ENCODE peak calls at places on chromosome 21, in five cellular contexts. V is Peyer's patch, Q is upper lobe of left lung, Y is ovary, E is prostate gland. U is an unnamed sample.

GRCh38 chr21:41482321-41482720 is 25.6 kb downstream of the TMPRSS2 start:
- DNase-seq in V (no peak), Q (no peak), Y (no peak), E (no peak), U (no peak)

GRCh38 chr21:37266515-37267221 is 466 bp downstream of the VPS26C start:
- DNase-seq in V (no peak), Q (peak), Y (peak), E (no peak), U (peak)

GRCh38 chr21:42777757-42778344 is 101.5 kb downstream of the WDR4 start:
- DNase-seq in V (peak), Q (no peak), Y (no peak), E (no peak), U (no peak)

GRCh38 chr21:18801468-18801867 is 397.9 kb upstream of the TMPRSS15 start:
- DNase-seq in V (no peak), Q (no peak), Y (no peak), E (no peak), U (no peak)

GRCh38 chr21:43950481-43950880 is 61.6 kb upstream of the TRAPPC10 start:
- DNase-seq in V (no peak), Q (no peak), Y (no peak), E (no peak), U (no peak)

GRCh38 chr21:14383596-14384210 is 757 bp upstream of the HSPA13 start:
- DNase-seq in V (no peak), Q (no peak), Y (no peak), E (no peak), U (no peak)

GRCh38 chr21:42311816-42312625 is 3.2 kb downstream of the TFF3 start:
- DNase-seq in V (peak), Q (no peak), Y (no peak), E (no peak), U (no peak)

GRCh38 chr21:28283652-28284490 is 708.8 kb downstream of the LTN1 start:
- DNase-seq in V (no peak), Q (no peak), Y (no peak), E (no peak), U (no peak)

GRCh38 chr21:29639366-29640232 is 300.2 kb downstream of the GRIK1 start:
- DNase-seq in V (no peak), Q (no peak), Y (no peak), E (no peak), U (no peak)
- TF ChIP-seq POLR2A in V (no peak), Q (no peak), Y (no peak), E (no peak), U (no peak)

DNA sequence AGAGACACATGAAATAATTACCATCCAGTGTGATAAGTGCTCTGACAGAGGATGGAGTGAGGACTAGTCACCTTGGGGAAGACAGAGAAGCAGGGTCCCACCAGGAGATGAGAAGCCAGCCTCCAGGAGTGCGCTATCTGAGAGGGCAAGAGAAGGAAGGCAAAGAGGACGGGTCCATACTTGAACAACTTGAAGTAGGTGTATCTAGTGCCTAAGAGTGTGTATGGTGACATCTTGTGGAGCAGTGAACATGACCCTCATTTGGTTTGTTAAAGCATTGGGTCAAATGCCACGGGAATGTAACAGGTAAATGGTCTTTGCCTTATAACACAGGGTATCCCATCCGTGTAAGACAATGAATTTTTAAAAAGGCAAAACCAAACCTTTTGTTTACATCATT is 39.8 kb downstream of the MRPL39 start:
- DNase-seq in V (no peak), Q (no peak), Y (no peak), E (no peak), U (no peak)
- TF ChIP-seq POLR2A in V (no peak), Q (no peak), Y (no peak), E (no peak), U (no peak)

GRCh38 chr21:39453571-39454179 is 1.9 kb downstream of the SH3BGR start:
- DNase-seq in V (no peak), Q (no peak), Y (no peak), E (no peak), U (no peak)

GRCh38 chr21:39451332-39452206 is at the start of gene SH3BGR:
- DNase-seq in V (no peak), Q (peak), Y (no peak), E (peak), U (peak)

GRCh38 chr21:39452965-39453332 is 1.2 kb downstream of the SH3BGR start:
- DNase-seq in V (no peak), Q (no peak), Y (no peak), E (no peak), U (no peak)

GRCh38 chr21:39454949-39455668 is 3.3 kb downstream of the SH3BGR start:
- DNase-seq in V (no peak), Q (no peak), Y (no peak), E (no peak), U (no peak)

DNA sequence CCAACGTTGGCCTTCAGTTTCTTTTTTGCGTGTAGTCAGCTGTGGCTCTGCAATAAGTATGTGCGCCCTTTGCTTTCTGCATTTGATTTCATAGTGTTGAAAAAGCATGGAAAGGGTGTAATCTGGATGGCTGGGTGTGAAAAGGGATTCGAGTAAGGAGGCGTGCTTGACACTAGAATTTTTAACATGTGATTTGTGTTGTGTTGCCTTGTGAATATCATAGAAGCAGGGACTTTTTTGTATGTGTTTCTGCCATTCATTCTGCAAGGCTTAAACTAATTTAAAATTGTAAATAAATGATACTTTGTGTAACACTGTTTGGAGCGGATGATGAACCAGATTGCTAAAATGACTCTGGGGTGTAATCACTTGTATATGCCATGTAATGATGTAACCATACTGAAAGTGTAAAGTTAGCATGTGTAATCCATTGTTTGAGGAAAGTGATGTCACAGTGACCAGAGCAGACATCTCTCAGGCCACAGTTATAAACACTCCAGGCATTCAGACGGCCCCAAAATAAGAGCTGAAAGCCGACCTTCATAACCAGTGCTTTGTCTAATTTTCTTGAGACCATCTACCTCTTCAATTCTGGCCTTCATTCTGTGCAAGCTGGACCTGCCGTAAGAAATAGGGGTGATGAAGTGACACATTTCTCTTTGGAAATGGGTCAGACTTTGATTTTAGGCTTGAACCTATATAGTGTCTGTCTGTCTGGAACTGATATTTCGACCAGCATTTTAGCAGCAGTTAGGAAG is 616 bp downstream of the SH3BGR start:
- DNase-seq in V (no peak), Q (no peak), Y (no peak), E (no peak), U (no peak)
- TF ChIP-seq POLR2A in V (no peak), Q (no peak), Y (no peak), E (no peak), U (no peak)

GRCh38 chr21:45080232-45080631 is 5.9 kb downstream of the ADARB1 start:
- DNase-seq in V (no peak), Q (no peak), Y (no peak), E (no peak), U (no peak)

GRCh38 chr21:45078877-45079281 is 4.5 kb downstream of the ADARB1 start:
- DNase-seq in V (no peak), Q (peak), Y (no peak), E (no peak), U (no peak)

GRCh38 chr21:45080639-45081414 is 6.4 kb downstream of the ADARB1 start:
- DNase-seq in V (no peak), Q (no peak), Y (no peak), E (no peak), U (no peak)

GRCh38 chr21:45078371-45078770 is 4.0 kb downstream of the ADARB1 start:
- DNase-seq in V (no peak), Q (no peak), Y (no peak), E (no peak), U (no peak)

GRCh38 chr21:45079351-45079750 is 5.0 kb downstream of the ADARB1 start:
- DNase-seq in V (no peak), Q (no peak), Y (no peak), E (no peak), U (no peak)
- TF ChIP-seq POLR2A in V (no peak), Q (no peak), Y (no peak), E (no peak), U (no peak)

GRCh38 chr21:33380483-33380998 is 22.7 kb upstream of the IFNGR2 start:
- DNase-seq in V (peak), Q (peak), Y (peak), E (peak), U (peak)
- TF ChIP-seq POLR2A in V (peak), Q (no peak), Y (no peak), E (peak), U (no peak)

DNA sequence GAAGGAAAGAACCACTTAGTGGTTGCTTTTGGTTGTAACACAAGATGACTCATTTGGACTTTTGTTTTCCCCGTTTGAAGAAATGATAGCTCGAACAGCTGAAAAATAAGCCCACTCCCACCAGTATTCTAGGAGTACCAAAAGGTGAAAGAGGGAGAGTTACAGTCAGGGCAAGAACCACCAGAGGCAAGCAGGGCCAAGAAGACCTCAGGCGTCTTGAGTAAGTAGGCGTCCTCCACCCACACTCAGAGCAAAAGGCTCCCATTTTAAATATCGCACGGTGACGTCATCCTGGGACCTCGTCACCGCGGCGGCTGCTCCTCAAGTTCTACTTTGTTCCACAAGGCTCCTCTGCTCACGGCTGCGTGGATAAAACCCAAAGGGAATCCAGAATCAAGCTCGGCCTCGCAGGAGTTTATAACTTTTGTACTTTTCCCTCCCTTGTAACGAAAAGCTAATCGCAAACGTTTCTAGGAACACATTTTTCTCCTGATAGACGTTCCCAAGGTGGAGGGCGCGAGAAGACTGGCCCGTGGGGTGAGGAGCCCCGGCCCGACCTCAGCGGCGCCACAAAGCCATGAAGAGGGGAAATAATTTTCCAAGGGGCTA is 1.2 kb downstream of the BTG3 start:
- DNase-seq in V (peak), Q (peak), Y (peak), E (peak), U (peak)
- TF ChIP-seq POLR2A in V (peak), Q (no peak), Y (no peak), E (peak), U (peak)

GRCh38 chr21:38810826-38811164 is 5.1 kb downstream of the ETS2 start:
- DNase-seq in V (no peak), Q (no peak), Y (no peak), E (no peak), U (no peak)

GRCh38 chr21:38809170-38809878 is 3.6 kb downstream of the ETS2 start:
- DNase-seq in V (no peak), Q (peak), Y (no peak), E (no peak), U (no peak)

GRCh38 chr21:38811257-38811656 is 5.5 kb downstream of the ETS2 start:
- DNase-seq in V (no peak), Q (no peak), Y (no peak), E (no peak), U (no peak)

GRCh38 chr21:38807987-38808386 is 2.3 kb downstream of the ETS2 start:
- DNase-seq in V (no peak), Q (peak), Y (no peak), E (no peak), U (no peak)

DNA sequence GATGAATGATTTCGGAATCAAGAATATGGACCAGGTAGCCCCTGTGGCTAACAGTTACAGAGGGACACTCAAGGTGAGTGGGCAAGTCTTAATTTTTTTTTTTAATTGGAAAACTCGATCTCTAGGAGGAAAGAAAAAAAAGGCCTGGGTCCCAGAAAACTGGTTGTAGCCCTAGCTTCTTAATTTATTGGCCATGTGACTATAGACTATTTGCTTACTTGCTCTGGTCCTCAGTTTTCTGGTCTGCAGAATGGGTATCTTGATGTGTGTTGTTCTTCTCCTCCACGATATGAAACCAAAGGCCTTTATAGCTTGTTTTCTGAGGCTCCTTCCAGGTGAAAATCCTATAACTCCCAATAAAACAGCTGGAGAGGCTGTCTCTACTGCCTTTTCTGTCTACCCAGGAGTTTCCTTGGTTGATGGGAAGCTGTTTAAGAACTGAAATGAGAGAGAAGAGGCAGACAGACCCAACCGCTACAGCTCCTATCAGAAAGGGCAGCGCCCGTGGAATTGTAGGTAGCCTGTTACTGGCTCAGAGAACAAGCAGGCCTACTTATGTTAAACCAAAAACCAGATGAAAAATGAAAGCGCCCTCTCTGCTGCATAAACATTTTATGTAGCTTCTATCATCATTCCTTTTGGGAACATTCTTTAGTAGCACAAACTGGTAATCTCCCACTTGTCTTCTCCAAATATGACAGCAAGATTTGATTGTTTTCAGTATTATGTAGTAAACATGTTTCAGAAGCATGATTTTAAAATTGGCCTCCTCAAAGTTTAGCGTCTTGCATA is 4.5 kb downstream of the ETS2 start:
- DNase-seq in V (no peak), Q (no peak), Y (no peak), E (no peak), U (no peak)
- TF ChIP-seq POLR2A in V (no peak), Q (no peak), Y (no peak), E (no peak), U (no peak)

DNA sequence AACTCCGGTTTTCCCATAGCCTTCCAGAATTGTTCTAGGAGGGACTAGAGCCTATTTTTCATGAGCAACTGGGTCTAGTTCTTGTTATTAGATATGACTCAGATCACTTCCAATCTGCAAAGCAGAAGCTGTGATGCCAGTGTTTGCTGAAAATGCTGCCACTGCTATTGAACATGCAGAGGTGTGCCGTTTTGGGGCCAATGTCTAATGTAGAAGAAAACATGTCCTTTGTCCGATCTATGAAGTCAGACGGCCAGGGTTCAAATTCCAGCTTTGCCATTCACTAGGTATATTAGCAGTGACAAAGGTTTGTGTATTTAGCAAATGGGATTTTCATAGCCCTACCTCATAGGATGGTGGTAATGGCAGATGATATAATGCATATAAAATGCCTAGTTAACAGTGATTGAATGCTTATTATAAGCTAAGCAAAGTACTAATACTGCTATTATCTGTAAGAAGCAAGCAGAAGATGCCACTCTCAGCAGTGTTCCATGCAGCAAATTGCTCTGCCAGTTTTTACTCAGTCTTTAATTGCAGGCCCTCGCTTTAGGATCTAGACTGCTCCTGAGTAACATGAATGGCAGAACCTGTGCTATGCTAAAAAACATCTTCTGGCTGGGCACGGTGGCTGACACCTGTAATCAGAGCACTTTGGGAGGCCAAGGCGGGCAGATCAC is 40.1 kb upstream of the CXADR start:
- DNase-seq in V (peak), Q (no peak), Y (no peak), E (no peak), U (no peak)
- TF ChIP-seq POLR2A in V (peak), Q (no peak), Y (no peak), E (no peak), U (no peak)